ENCODE peak calls at places on chromosomes 7 and 10, in six cellular contexts. X is SIG-M5; V is NCI-H1092; O is T-helper 17 cell; F is trophoblast cell; N is stimulated activated CD4-positive, alpha-beta T cell treated with anti-CD3 and anti-CD28 coated beads, TNF-alpha, amount 100 ng/mL, for 4 hours. Z is an unnamed sample.

GRCh38 chr7:340200-340937 is 50.4 kb downstream of the FOXL3 start:
- DNase-seq in O (no peak), F (no peak), N (no peak), V (no peak), X (no peak), Z (no peak)

GRCh38 chr10:124003070-124003419 is 90.4 kb downstream of the CHST15 start:
- DNase-seq in V (no peak), F (no peak), N (no peak), O (no peak), X (no peak), Z (no peak)

GRCh38 chr10:58225654-58226053 is 42.0 kb downstream of the IPMK start:
- DNase-seq in X (no peak), F (no peak), N (no peak), V (no peak), O (no peak), Z (no peak)

GRCh38 chr10:76582536-76582935 is 1055.1 kb downstream of the KCNMA1 start:
- DNase-seq in O (no peak), V (no peak), N (no peak), F (no peak), X (no peak), Z (no peak)

GRCh38 chr7:24304494-24305095 is 20.6 kb downstream of the NPY start:
- DNase-seq in X (no peak), N (no peak), O (no peak), V (no peak), F (no peak), Z (no peak)

GRCh38 chr7:1059200-1060091 is 15.1 kb downstream of the GPR146 start:
- DNase-seq in F (peak), O (no peak), N (no peak), V (no peak), X (no peak), Z (no peak)

GRCh38 chr7:115068220-115068619 is 146.3 kb downstream of the MDFIC start:
- DNase-seq in F (no peak), O (no peak), X (no peak), V (no peak), N (no peak), Z (no peak)

GRCh38 chr10:106107711-106108110 is 1056.8 kb downstream of the SORCS1 start:
- DNase-seq in F (no peak), O (no peak), X (no peak), N (no peak), V (no peak), Z (no peak)

GRCh38 chr7:155454183-155455112 is 3.5 kb upstream of the EN2 start:
- DNase-seq in O (no peak), V (peak), N (no peak), X (no peak), F (no peak), Z (no peak)

GRCh38 chr10:34655286-34656170 is 159.6 kb downstream of the PARD3 start:
- DNase-seq in X (no peak), F (peak), N (no peak), O (no peak), V (peak), Z (no peak)

GRCh38 chr7:132191418-132191817 is 384.9 kb downstream of the PLXNA4 start:
- DNase-seq in F (no peak), N (no peak), O (no peak), X (no peak), V (no peak), Z (no peak)

GRCh38 chr10:44848211-44848610 is 62.9 kb upstream of the TMEM72 start:
- DNase-seq in O (no peak), V (no peak), X (no peak), N (no peak), F (no peak), Z (no peak)

GRCh38 chr7:122677149-122677548 is 21.8 kb downstream of the RNF133 start:
- DNase-seq in V (no peak), F (no peak), X (no peak), N (no peak), O (no peak), Z (no peak)

GRCh38 chr10:128274938-128275337 is 148.7 kb upstream of the MKI67 start:
- DNase-seq in F (no peak), X (no peak), N (no peak), O (no peak), V (no peak), Z (no peak)

GRCh38 chr10:77974396-77975074 is 48.0 kb upstream of the DLG5 start:
- DNase-seq in N (no peak), O (no peak), X (no peak), F (peak), V (no peak), Z (no peak)

GRCh38 chr10:31399631-31400030 is 80.6 kb downstream of the ZEB1 start:
- DNase-seq in V (no peak), N (no peak), O (no peak), X (no peak), F (no peak), Z (no peak)

GRCh38 chr10:124524991-124525653 is 63.5 kb downstream of the LHPP start:
- DNase-seq in O (no peak), X (no peak), N (no peak), V (no peak), F (no peak), Z (no peak)

GRCh38 chr10:93515071-93515962 is 18.9 kb downstream of the CEP55 start:
- DNase-seq in X (no peak), F (no peak), O (no peak), N (no peak), V (no peak), Z (no peak)

GRCh38 chr10:77518910-77519274 is 118.7 kb downstream of the KCNMA1 start:
- DNase-seq in F (no peak), X (no peak), O (no peak), V (no peak), N (no peak), Z (no peak)

GRCh38 chr7:116177009-116177408 is 33.3 kb upstream of the TES start:
- DNase-seq in F (peak), O (no peak), N (no peak), X (no peak), V (no peak), Z (no peak)

GRCh38 chr7:83032195-83032594 is 130.5 kb downstream of the PCLO start:
- DNase-seq in F (no peak), O (no peak), X (no peak), V (no peak), N (no peak), Z (no peak)

Z was measured in activated CD8-positive, alpha-beta memory T cell treated with anti-CD3 and anti-CD28 coated beads for 48 hours.